ENCODE peak calls at places on chromosomes 11 and 22, in nine cellular contexts. R is SK-N-SH, O is GM23248, S is OCI-LY7, W is PC-3, N is GM23338, I is HCT116, H is PC-9, G is hepatocyte. U is an unnamed sample.

GRCh38 chr11:606245-606644 is 9.5 kb downstream of the IRF7 start:
- DNase-seq in W (peak; percentile 23), H (no peak), R (peak; percentile 92), O (peak; percentile 68), S (no peak), I (no peak), N (no peak), G (no peak), U (no peak)

GRCh38 chr11:8512547-8512946 is 81.5 kb downstream of the STK33 start:
- DNase-seq in O (no peak), I (no peak), S (no peak), H (no peak), W (no peak), R (no peak), N (no peak), G (no peak), U (no peak)

GRCh38 chr11:469684-470667 is 19.9 kb downstream of the PTDSS2 start:
- DNase-seq in O (peak; percentile 93), N (no peak), W (peak; percentile 34), H (no peak), R (peak; percentile 35), I (no peak), G (peak; percentile 91), S (no peak), U (no peak)

GRCh38 chr22:38163844-38164577 is 17.6 kb downstream of the PLA2G6 start:
- DNase-seq in W (no peak), H (no peak), G (peak; percentile 74), O (no peak), I (no peak), S (no peak), N (no peak), R (peak; percentile 72), U (no peak)

GRCh38 chr11:8963569-8964323 is 496 bp downstream of the TMEM9B start:
- DNase-seq in O (peak; percentile 85), I (peak; percentile 72), N (peak; percentile 92), S (peak; percentile 78), W (peak; percentile 70), R (peak; percentile 85), H (peak; percentile 68), G (peak; percentile 88), U (peak; percentile 82)

GRCh38 chr11:36469063-36469462 is 41.0 kb downstream of the TRAF6 start:
- DNase-seq in R (no peak), O (peak; percentile 60), N (peak; percentile 93), H (no peak), W (no peak), S (no peak), G (no peak), I (no peak), U (no peak)

GRCh38 chr22:49535126-49535525 is 292.5 kb downstream of the BRD1 start:
- DNase-seq in G (no peak), W (no peak), N (no peak), O (no peak), R (no peak), S (no peak), H (no peak), I (no peak), U (no peak)

GRCh38 chr11:130528862-130529261 is 80.4 kb downstream of the ADAMTS15 start:
- DNase-seq in H (no peak), S (no peak), W (peak; percentile 23), G (no peak), O (no peak), I (no peak), N (no peak), R (no peak), U (no peak)

GRCh38 chr11:119509969-119510401 is 87.0 kb upstream of the THY1 start:
- DNase-seq in R (no peak), H (peak; percentile 44), N (no peak), O (peak; percentile 98), G (peak; percentile 64), S (peak; percentile 36), W (peak; percentile 67), I (no peak), U (peak; percentile 18)

GRCh38 chr22:23233084-23233501 is 52.8 kb downstream of the BCR start:
- DNase-seq in W (no peak), G (no peak), R (peak; percentile 57), N (peak; percentile 54), I (no peak), H (no peak), O (peak; percentile 42), S (no peak), U (no peak)

GRCh38 chr22:49500076-49500460 is 327.6 kb downstream of the BRD1 start:
- DNase-seq in S (no peak), G (no peak), I (no peak), O (no peak), R (no peak), N (no peak), W (no peak), H (no peak), U (no peak)

GRCh38 chr22:20742764-20743163 is 31.1 kb upstream of the SERPIND1 start:
- DNase-seq in W (no peak), I (no peak), R (no peak), H (no peak), N (no peak), G (no peak), S (no peak), O (no peak), U (no peak)

GRCh38 chr11:27698872-27699241 is 1.4 kb downstream of the BDNF start:
- DNase-seq in W (peak; percentile 88), G (peak; percentile 94), N (peak; percentile 97), S (peak; percentile 60), I (peak; percentile 82), H (peak; percentile 49), R (peak; percentile 90), O (peak; percentile 92), U (peak; percentile 70)

GRCh38 chr11:22044126-22044525 is 148.8 kb upstream of the ANO5 start:
- DNase-seq in I (no peak), O (no peak), W (no peak), H (no peak), R (no peak), G (peak; percentile 7), S (no peak), N (no peak), U (no peak)

GRCh38 chr11:84720706-84721402 is 906.3 kb downstream of the DLG2 start:
- DNase-seq in G (peak; percentile 12), R (peak; percentile 53), W (no peak), S (no peak), O (peak; percentile 19), N (peak; percentile 63), H (no peak), I (no peak), U (peak; percentile 41)

GRCh38 chr22:17412232-17412631 is 43.0 kb downstream of the CECR2 start:
- DNase-seq in H (no peak), I (no peak), G (no peak), W (no peak), R (no peak), S (no peak), N (peak; percentile 60), O (no peak), U (no peak)

GRCh38 chr22:45911601-45912271 is 65.2 kb downstream of the WNT7B start:
- DNase-seq in W (peak; percentile 78), I (no peak), G (no peak), R (no peak), H (peak; percentile 92), O (peak; percentile 87), S (no peak), N (no peak), U (no peak)

GRCh38 chr11:31865606-31866300 is 54.6 kb upstream of the PAX6 start:
- DNase-seq in I (no peak), O (no peak), H (no peak), N (no peak), R (no peak), S (no peak), W (no peak), G (no peak), U (no peak)

GRCh38 chr11:32433249-32434115 is 1.9 kb downstream of the WT1 start:
- DNase-seq in S (no peak), O (no peak), R (no peak), N (peak; percentile 54), G (no peak), I (no peak), W (no peak), H (no peak), U (no peak)

DNA sequence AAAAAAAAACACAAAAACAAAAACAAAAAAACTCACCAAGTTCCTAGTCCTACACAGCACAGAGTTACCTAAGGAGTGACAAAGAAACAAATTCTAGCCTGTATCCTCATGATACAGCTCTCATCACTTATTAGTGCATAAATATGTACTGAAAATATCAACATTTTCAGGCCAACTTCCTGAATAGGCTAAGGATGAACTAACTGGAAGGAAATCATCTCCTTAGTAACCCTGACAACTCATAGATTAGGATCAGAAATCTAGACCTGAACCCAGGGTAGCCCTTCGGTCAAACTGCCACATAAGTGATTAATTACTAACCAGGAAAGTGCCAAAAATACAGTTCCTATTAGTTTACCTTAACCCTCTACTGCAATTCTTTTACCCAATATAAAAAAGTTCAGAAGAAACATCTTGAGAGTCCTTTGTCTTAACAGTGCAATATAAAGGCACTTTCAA is 40.0 kb downstream of the AMBRA1 start:
- DNase-seq in W (peak; percentile 35), N (no peak), H (peak; percentile 96), G (peak; percentile 28), R (no peak), I (peak; percentile 62), O (peak; percentile 42), S (no peak), U (no peak)
- H3K4me1 ChIP-seq in W (peaks cover 36% of the 10 kb centered on the region), N (no peaks in the 10 kb centered on the region), H (peaks cover 62% of the 10 kb centered on the region), G (peaks cover 24% of the 10 kb centered on the region), R (no peaks in the 10 kb centered on the region), I (peaks cover 51% of the 10 kb centered on the region), O (peaks cover 35% of the 10 kb centered on the region), S (no peaks in the 10 kb centered on the region), U (peaks cover 5% of the 10 kb centered on the region)

GRCh38 chr11:125141178-125141577 is 23.4 kb upstream of the PKNOX2 start:
- DNase-seq in O (no peak), W (no peak), R (no peak), N (peak; percentile 46), I (no peak), H (no peak), S (no peak), G (no peak), U (no peak)
- H3K4me3 ChIP-seq in O (no peak overlapping the region), W (no peak overlapping the region), R (no peak overlapping the region), N (peak overlapping the region; percentile 30), I (no peak overlapping the region), H (no peak overlapping the region), S (no peak overlapping the region), G (no peak overlapping the region), U (no peak overlapping the region)

GRCh38 chr11:109677240-109677639 is 255.2 kb downstream of the C11orf87 start:
- DNase-seq in G (no peak), W (no peak), H (no peak), R (no peak), N (no peak), O (no peak), I (no peak), S (no peak), U (no peak)
- H3K9me2 ChIP-seq in G (no peaks in the 10 kb centered on the region), W (no peaks in the 10 kb centered on the region), H (no peaks in the 10 kb centered on the region), R (no peaks in the 10 kb centered on the region), N (no peaks in the 10 kb centered on the region), O (no peaks in the 10 kb centered on the region), I (no peaks in the 10 kb centered on the region), S (no peaks in the 10 kb centered on the region), U (no peaks in the 10 kb centered on the region)

DNA sequence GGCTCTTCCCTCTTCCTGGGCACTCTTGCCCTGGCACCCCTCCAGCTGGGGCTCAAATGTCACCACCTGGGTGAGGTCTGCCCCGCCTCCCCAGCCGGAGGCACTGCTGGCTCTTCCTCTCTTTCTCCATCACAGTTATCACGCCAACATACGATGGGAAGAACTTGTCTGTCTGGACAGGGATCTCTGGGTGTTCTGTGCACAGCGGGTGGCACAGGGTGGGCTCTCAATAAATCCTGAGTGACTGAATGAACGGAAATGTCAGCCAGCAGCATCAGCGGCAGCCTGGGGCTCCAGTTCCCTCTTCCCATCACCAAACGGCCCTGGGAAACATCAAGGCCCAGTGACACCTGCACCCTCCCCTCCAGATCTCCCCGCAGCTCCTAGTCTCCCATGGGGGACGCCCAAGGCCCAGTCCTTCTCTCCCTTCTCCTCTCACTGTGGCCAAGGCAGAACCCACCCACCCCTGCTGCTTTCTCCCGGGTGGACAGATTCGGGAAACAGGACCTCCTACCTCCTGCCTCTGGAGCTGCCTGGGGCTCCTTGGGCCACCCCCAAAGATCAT is 440 bp upstream of the SLC25A45 start:
- DNase-seq in S (no peak), O (no peak), N (no peak), I (no peak), W (peak; percentile 95), G (no peak), R (peak; percentile 58), H (peak; percentile 90), U (no peak)
- H3K4me1 ChIP-seq in S (peaks cover 56% of the 10 kb centered on the region), O (peaks cover 37% of the 10 kb centered on the region), N (peaks cover 13% of the 10 kb centered on the region), I (peaks cover 55% of the 10 kb centered on the region), W (peaks cover 63% of the 10 kb centered on the region), G (peaks cover 70% of the 10 kb centered on the region), R (peaks cover 46% of the 10 kb centered on the region), H (peaks cover 70% of the 10 kb centered on the region), U (peaks cover 14% of the 10 kb centered on the region)